ENCODE peak calls at places on chromosome 21, in seven cellular contexts. One of them, this sample, is unnamed.

GRCh38 chr21:25809013-25809412 is 74.2 kb downstream of the GABPA start:
- DNase-seq in tibial nerve: no peak
- DNase-seq in prostate gland: no peak
- DNase-seq in uterus: no peak
- DNase-seq in ovary: no peak
- DNase-seq in cardiac muscle cell: no peak
- DNase-seq in heart right ventricle: no peak
- DNase-seq in this sample: no peak

GRCh38 chr21:20971296-20971921 is 26.8 kb upstream of the NCAM2 start:
- DNase-seq in heart right ventricle: peak; percentile 21
- DNase-seq in cardiac muscle cell: peak; percentile 72
- DNase-seq in ovary: no peak
- DNase-seq in uterus: no peak
- DNase-seq in tibial nerve: peak; percentile 56
- DNase-seq in prostate gland: no peak
- DNase-seq in this sample: peak; percentile 29

GRCh38 chr21:16932314-16932713 is 580.5 kb upstream of the CXADR start:
- DNase-seq in uterus: no peak
- DNase-seq in cardiac muscle cell: no peak
- DNase-seq in tibial nerve: no peak
- DNase-seq in prostate gland: no peak
- DNase-seq in heart right ventricle: no peak
- DNase-seq in ovary: no peak
- DNase-seq in this sample: no peak

GRCh38 chr21:20045197-20045596 is 953.0 kb upstream of the NCAM2 start:
- DNase-seq in tibial nerve: no peak
- DNase-seq in uterus: no peak
- DNase-seq in heart right ventricle: no peak
- DNase-seq in cardiac muscle cell: no peak
- DNase-seq in prostate gland: no peak
- DNase-seq in ovary: no peak
- DNase-seq in this sample: no peak

GRCh38 chr21:33069994-33070811 is at the start of gene OLIG1:
- DNase-seq in cardiac muscle cell: peak; percentile 34
- DNase-seq in heart right ventricle: peak; percentile 58
- DNase-seq in ovary: no peak
- DNase-seq in prostate gland: peak; percentile 31
- DNase-seq in tibial nerve: no peak
- DNase-seq in uterus: no peak
- DNase-seq in this sample: no peak

GRCh38 chr21:29715089-29715488 is 224.7 kb downstream of the GRIK1 start:
- DNase-seq in heart right ventricle: no peak
- DNase-seq in uterus: no peak
- DNase-seq in ovary: no peak
- DNase-seq in tibial nerve: no peak
- DNase-seq in cardiac muscle cell: no peak
- DNase-seq in prostate gland: no peak
- DNase-seq in this sample: no peak

GRCh38 chr21:42997053-42997452 is 22.7 kb downstream of the PKNOX1 start:
- DNase-seq in ovary: peak; percentile 63
- DNase-seq in uterus: peak; percentile 78
- DNase-seq in heart right ventricle: peak; percentile 36
- DNase-seq in tibial nerve: no peak
- DNase-seq in prostate gland: no peak
- DNase-seq in cardiac muscle cell: peak; percentile 96
- DNase-seq in this sample: peak; percentile 67

GRCh38 chr21:30463713-30464112 is 16.5 kb downstream of the KRTAP19-1 start:
- DNase-seq in ovary: no peak
- DNase-seq in prostate gland: no peak
- DNase-seq in tibial nerve: no peak
- DNase-seq in uterus: no peak
- DNase-seq in heart right ventricle: no peak
- DNase-seq in cardiac muscle cell: no peak
- DNase-seq in this sample: no peak

GRCh38 chr21:32463367-32463766 is 50.9 kb downstream of the EVA1C start:
- DNase-seq in tibial nerve: no peak
- DNase-seq in cardiac muscle cell: peak; percentile 67
- DNase-seq in uterus: peak; percentile 59
- DNase-seq in ovary: no peak
- DNase-seq in heart right ventricle: no peak
- DNase-seq in prostate gland: peak; percentile 76
- DNase-seq in this sample: no peak

GRCh38 chr21:20591294-20591693 is 406.9 kb upstream of the NCAM2 start:
- DNase-seq in ovary: no peak
- DNase-seq in tibial nerve: no peak
- DNase-seq in heart right ventricle: no peak
- DNase-seq in prostate gland: no peak
- DNase-seq in cardiac muscle cell: no peak
- DNase-seq in uterus: no peak
- DNase-seq in this sample: no peak

GRCh38 chr21:28445081-28445830 is 547.4 kb downstream of the LTN1 start:
- DNase-seq in tibial nerve: no peak
- DNase-seq in uterus: no peak
- DNase-seq in ovary: no peak
- DNase-seq in heart right ventricle: no peak
- DNase-seq in prostate gland: no peak
- DNase-seq in cardiac muscle cell: peak; percentile 32
- DNase-seq in this sample: no peak

GRCh38 chr21:32248616-32249550 is 30.0 kb downstream of the MIS18A start:
- DNase-seq in cardiac muscle cell: no peak
- DNase-seq in heart right ventricle: no peak
- DNase-seq in tibial nerve: no peak
- DNase-seq in uterus: no peak
- DNase-seq in ovary: no peak
- DNase-seq in prostate gland: no peak
- DNase-seq in this sample: no peak

GRCh38 chr21:41877901-41878830 is 978 bp downstream of the PRDM15 start:
- DNase-seq in cardiac muscle cell: peak; percentile 66
- DNase-seq in prostate gland: no peak
- DNase-seq in uterus: peak; percentile 37
- DNase-seq in ovary: peak; percentile 59
- DNase-seq in heart right ventricle: no peak
- DNase-seq in tibial nerve: no peak
- DNase-seq in this sample: peak; percentile 61

GRCh38 chr21:42668620-42669019 is 15.2 kb downstream of the PDE9A start:
- DNase-seq in prostate gland: no peak
- DNase-seq in ovary: no peak
- DNase-seq in heart right ventricle: no peak
- DNase-seq in tibial nerve: no peak
- DNase-seq in uterus: no peak
- DNase-seq in cardiac muscle cell: no peak
- DNase-seq in this sample: no peak

GRCh38 chr21:42851812-42852665 is 27.3 kb downstream of the WDR4 start:
- DNase-seq in heart right ventricle: no peak
- DNase-seq in tibial nerve: no peak
- DNase-seq in prostate gland: no peak
- DNase-seq in cardiac muscle cell: no peak
- DNase-seq in uterus: no peak
- DNase-seq in ovary: no peak
- DNase-seq in this sample: no peak

GRCh38 chr21:29613021-29613420 is 314.3 kb downstream of the BACH1 start:
- DNase-seq in prostate gland: no peak
- DNase-seq in tibial nerve: no peak
- DNase-seq in heart right ventricle: no peak
- DNase-seq in uterus: no peak
- DNase-seq in ovary: no peak
- DNase-seq in cardiac muscle cell: peak; percentile 5
- DNase-seq in this sample: no peak

GRCh38 chr21:43879348-43880110 is 14.5 kb downstream of the AGPAT3 start:
- DNase-seq in uterus: no peak
- DNase-seq in heart right ventricle: no peak
- DNase-seq in prostate gland: no peak
- DNase-seq in cardiac muscle cell: no peak
- DNase-seq in tibial nerve: no peak
- DNase-seq in ovary: no peak
- DNase-seq in this sample: no peak

GRCh38 chr21:20024727-20025126 is 973.5 kb upstream of the NCAM2 start:
- DNase-seq in heart right ventricle: no peak
- DNase-seq in tibial nerve: no peak
- DNase-seq in cardiac muscle cell: no peak
- DNase-seq in prostate gland: no peak
- DNase-seq in uterus: no peak
- DNase-seq in ovary: no peak
- DNase-seq in this sample: no peak

GRCh38 chr21:14699433-14700410 is 153.6 kb upstream of the SAMSN1 start:
- DNase-seq in uterus: no peak
- DNase-seq in prostate gland: peak; percentile 43
- DNase-seq in tibial nerve: no peak
- DNase-seq in ovary: no peak
- DNase-seq in heart right ventricle: no peak
- DNase-seq in cardiac muscle cell: no peak
- DNase-seq in this sample: no peak

GRCh38 chr21:38297871-38298270 is 41.1 kb downstream of the KCNJ15 start:
- DNase-seq in heart right ventricle: no peak
- DNase-seq in tibial nerve: no peak
- DNase-seq in uterus: no peak
- DNase-seq in prostate gland: no peak
- DNase-seq in ovary: no peak
- DNase-seq in cardiac muscle cell: no peak
- DNase-seq in this sample: no peak
- H3K4me1 ChIP-seq in heart right ventricle: peaks cover 10% of the 10 kb centered on the region
- H3K4me1 ChIP-seq in tibial nerve: peaks cover 6% of the 10 kb centered on the region
- H3K4me1 ChIP-seq in uterus: no peaks in the 10 kb centered on the region
- H3K4me1 ChIP-seq in prostate gland: no peaks in the 10 kb centered on the region
- H3K4me1 ChIP-seq in ovary: no peaks in the 10 kb centered on the region
- H3K4me1 ChIP-seq in cardiac muscle cell: no peaks in the 10 kb centered on the region
- H3K4me1 ChIP-seq in this sample: peaks cover 21% of the 10 kb centered on the region

DNA sequence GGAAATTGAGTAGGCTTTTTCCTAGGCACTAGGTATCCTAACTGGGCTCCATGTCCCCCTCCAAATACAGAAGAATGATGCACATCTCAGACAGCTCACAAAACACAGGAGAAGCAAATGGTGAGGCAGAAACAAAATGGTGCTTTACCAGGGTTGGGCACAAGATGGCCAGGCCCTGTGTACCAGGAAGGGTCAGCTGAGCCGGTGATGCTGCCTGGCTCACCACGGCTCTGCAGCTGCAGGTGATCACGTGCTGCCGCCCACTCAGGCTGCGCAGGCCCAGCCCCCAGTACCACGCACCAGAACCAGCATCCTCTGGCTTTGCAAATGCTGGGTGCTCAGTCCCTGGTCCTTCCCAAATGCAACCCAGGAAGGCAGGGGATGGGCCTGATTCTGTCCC is 998 bp upstream of the DSCAM start:
- DNase-seq in ovary: no peak
- DNase-seq in prostate gland: no peak
- DNase-seq in heart right ventricle: no peak
- DNase-seq in tibial nerve: no peak
- DNase-seq in uterus: no peak
- DNase-seq in cardiac muscle cell: no peak
- DNase-seq in this sample: no peak
- H3K27me3 ChIP-seq in ovary: no peaks in the 10 kb centered on the region
- H3K27me3 ChIP-seq in prostate gland: peaks cover 5% of the 10 kb centered on the region
- H3K27me3 ChIP-seq in heart right ventricle: peaks cover 73% of the 10 kb centered on the region
- H3K27me3 ChIP-seq in tibial nerve: no peaks in the 10 kb centered on the region
- H3K27me3 ChIP-seq in uterus: no peaks in the 10 kb centered on the region
- H3K27me3 ChIP-seq in cardiac muscle cell: peaks cover 72% of the 10 kb centered on the region
- H3K27me3 ChIP-seq in this sample: peaks cover 26% of the 10 kb centered on the region

GRCh38 chr21:45872902-45873301 is 108.7 kb upstream of the COL6A1 start:
- DNase-seq in heart right ventricle: no peak
- DNase-seq in cardiac muscle cell: no peak
- DNase-seq in uterus: no peak
- DNase-seq in tibial nerve: no peak
- DNase-seq in ovary: no peak
- DNase-seq in prostate gland: no peak
- DNase-seq in this sample: no peak
- TF ChIP-seq CTCF in heart right ventricle: no peak
- TF ChIP-seq CTCF in cardiac muscle cell: no peak
- TF ChIP-seq CTCF in uterus: no peak
- TF ChIP-seq CTCF in tibial nerve: no peak
- TF ChIP-seq CTCF in ovary: no peak
- TF ChIP-seq CTCF in prostate gland: no peak
- TF ChIP-seq CTCF in this sample: no peak

DNA sequence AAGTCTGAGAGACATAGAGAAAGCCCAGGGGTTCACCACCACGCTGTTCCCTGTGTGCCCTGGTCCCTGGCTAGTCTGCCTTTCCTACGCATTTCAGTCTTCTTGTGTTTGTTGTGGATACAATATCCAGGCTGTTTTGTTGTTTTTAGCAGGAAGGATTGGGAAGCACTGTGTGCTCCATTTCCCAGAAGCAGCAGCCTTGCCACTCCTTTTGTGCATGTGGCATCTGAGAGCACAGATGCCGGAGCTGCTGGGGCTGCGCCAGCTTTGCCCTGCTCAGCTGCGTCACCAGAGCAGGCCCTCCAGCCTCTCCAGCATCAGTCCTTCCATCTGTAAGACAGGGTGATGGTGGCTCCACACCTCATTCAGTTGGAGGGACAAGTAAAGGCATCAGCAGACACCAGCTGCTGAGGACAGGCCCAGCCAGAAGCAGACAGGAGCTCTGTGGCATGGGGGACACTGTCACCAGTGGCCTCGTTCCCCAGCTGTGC is 94.4 kb upstream of the COL6A1 start:
- DNase-seq in cardiac muscle cell: peak; percentile 32
- DNase-seq in uterus: no peak
- DNase-seq in prostate gland: no peak
- DNase-seq in heart right ventricle: peak; percentile 64
- DNase-seq in tibial nerve: no peak
- DNase-seq in ovary: no peak
- DNase-seq in this sample: no peak
- H3K4me1 ChIP-seq in cardiac muscle cell: peaks cover 24% of the 10 kb centered on the region
- H3K4me1 ChIP-seq in uterus: no peaks in the 10 kb centered on the region
- H3K4me1 ChIP-seq in prostate gland: peaks cover 6% of the 10 kb centered on the region
- H3K4me1 ChIP-seq in heart right ventricle: peaks cover 10% of the 10 kb centered on the region
- H3K4me1 ChIP-seq in tibial nerve: peaks cover 51% of the 10 kb centered on the region
- H3K4me1 ChIP-seq in ovary: no peaks in the 10 kb centered on the region
- H3K4me1 ChIP-seq in this sample: peaks cover 13% of the 10 kb centered on the region

GRCh38 chr21:45136500-45136899 is 62.1 kb downstream of the ADARB1 start:
- DNase-seq in uterus: no peak
- DNase-seq in cardiac muscle cell: no peak
- DNase-seq in ovary: no peak
- DNase-seq in tibial nerve: no peak
- DNase-seq in prostate gland: no peak
- DNase-seq in heart right ventricle: no peak
- DNase-seq in this sample: no peak
- H3K27me3 ChIP-seq in uterus: no peaks in the 10 kb centered on the region
- H3K27me3 ChIP-seq in cardiac muscle cell: no peaks in the 10 kb centered on the region
- H3K27me3 ChIP-seq in ovary: no peaks in the 10 kb centered on the region
- H3K27me3 ChIP-seq in tibial nerve: no peaks in the 10 kb centered on the region
- H3K27me3 ChIP-seq in prostate gland: no peaks in the 10 kb centered on the region
- H3K27me3 ChIP-seq in heart right ventricle: no peaks in the 10 kb centered on the region
- H3K27me3 ChIP-seq in this sample: no peaks in the 10 kb centered on the region

GRCh38 chr21:38937844-38938243 is 132.1 kb downstream of the ETS2 start:
- DNase-seq in prostate gland: no peak
- DNase-seq in tibial nerve: no peak
- DNase-seq in ovary: no peak
- DNase-seq in heart right ventricle: no peak
- DNase-seq in uterus: no peak
- DNase-seq in cardiac muscle cell: no peak
- DNase-seq in this sample: no peak
- TF ChIP-seq CTCF in prostate gland: no peak
- TF ChIP-seq CTCF in tibial nerve: no peak
- TF ChIP-seq CTCF in ovary: no peak
- TF ChIP-seq CTCF in heart right ventricle: no peak
- TF ChIP-seq CTCF in uterus: no peak
- TF ChIP-seq CTCF in cardiac muscle cell: no peak
- TF ChIP-seq CTCF in this sample: no peak

GRCh38 chr21:34128674-34129038 is 55.3 kb downstream of the MRPS6 start:
- DNase-seq in cardiac muscle cell: no peak
- DNase-seq in heart right ventricle: peak; percentile 33
- DNase-seq in prostate gland: no peak
- DNase-seq in ovary: no peak
- DNase-seq in tibial nerve: no peak
- DNase-seq in uterus: no peak
- DNase-seq in this sample: peak; percentile 40
- H3K4me1 ChIP-seq in cardiac muscle cell: peaks cover 59% of the 10 kb centered on the region
- H3K4me1 ChIP-seq in heart right ventricle: peaks cover 39% of the 10 kb centered on the region
- H3K4me1 ChIP-seq in prostate gland: no peaks in the 10 kb centered on the region
- H3K4me1 ChIP-seq in ovary: peaks cover 30% of the 10 kb centered on the region
- H3K4me1 ChIP-seq in tibial nerve: peaks cover 78% of the 10 kb centered on the region
- H3K4me1 ChIP-seq in uterus: peaks cover 26% of the 10 kb centered on the region
- H3K4me1 ChIP-seq in this sample: peaks cover 58% of the 10 kb centered on the region

This sample was measured in adrenal gland.